ENCODE peak calls at places on chromosomes 4 and X, in five cellular contexts. F, B, Y, H and P are unnamed samples.
A peak's percentile ranks its signal among the peaks of the same experiment; 100 is the strongest.

GRCh38 chr4:18464160-18464559 is 442.6 kb upstream of the LCORL start:
- DNase-seq in F (no peak), B (no peak), Y (no peak), H (no peak), P (no peak)

GRCh38 chrX:104681214-104681613 is 115.2 kb downstream of the IL1RAPL2 start:
- DNase-seq in F (no peak), B (no peak), Y (no peak), H (no peak), P (no peak)

GRCh38 chr4:155807021-155807420 is 48.2 kb downstream of the GUCY1B1 start:
- DNase-seq in F (peak; percentile 66), B (no peak), Y (no peak), H (no peak), P (no peak)

GRCh38 chrX:139890991-139891700 is 41.7 kb downstream of the ATP11C start:
- DNase-seq in F (peak; percentile 55), B (no peak), Y (no peak), H (no peak), P (no peak)

GRCh38 chr4:147340547-147341225 is 140.2 kb upstream of the EDNRA start:
- DNase-seq in F (no peak), B (no peak), Y (peak; percentile 22), H (no peak), P (no peak)

GRCh38 chr4:22514001-22514400 is 1.9 kb downstream of the ADGRA3 start:
- DNase-seq in F (peak; percentile 55), B (no peak), Y (no peak), H (no peak), P (no peak)

GRCh38 chrX:118552501-118552900 is 56.9 kb downstream of the DOCK11 start:
- DNase-seq in F (no peak), B (no peak), Y (no peak), H (no peak), P (no peak)

GRCh38 chr4:116959045-116959444 is 126.3 kb downstream of the TRAM1L1 start:
- DNase-seq in F (no peak), B (no peak), Y (no peak), H (no peak), P (no peak)

GRCh38 chr4:147118523-147118922 is 172.9 kb upstream of the TTC29 start:
- DNase-seq in F (peak; percentile 45), B (no peak), Y (no peak), H (no peak), P (no peak)

GRCh38 chr4:105840426-105841174 is 54.7 kb upstream of the NPNT start:
- DNase-seq in F (no peak), B (no peak), Y (peak; percentile 27), H (no peak), P (no peak)

GRCh38 chr4:4203688-4204400 is 22.9 kb downstream of the OTOP1 start:
- DNase-seq in F (no peak), B (no peak), Y (no peak), H (no peak), P (no peak)

GRCh38 chr4:137156054-137156453 is 376.2 kb downstream of the PCDH18 start:
- DNase-seq in F (peak; percentile 20), B (no peak), Y (no peak), H (no peak), P (no peak)

GRCh38 chr4:120847019-120847582 is 75.4 kb downstream of the PRDM5 start:
- DNase-seq in F (no peak), B (no peak), Y (no peak), H (no peak), P (no peak)

GRCh38 chr4:120842046-120842445 is 80.5 kb downstream of the PRDM5 start:
- DNase-seq in F (peak; percentile 34), B (no peak), Y (no peak), H (no peak), P (no peak)

GRCh38 chr4:120841580-120841979 is 80.9 kb downstream of the PRDM5 start:
- DNase-seq in F (no peak), B (no peak), Y (no peak), H (no peak), P (no peak)

GRCh38 chr4:120844528-120844921 is 78.0 kb downstream of the PRDM5 start:
- DNase-seq in F (no peak), B (no peak), Y (no peak), H (no peak), P (no peak)

DNA sequence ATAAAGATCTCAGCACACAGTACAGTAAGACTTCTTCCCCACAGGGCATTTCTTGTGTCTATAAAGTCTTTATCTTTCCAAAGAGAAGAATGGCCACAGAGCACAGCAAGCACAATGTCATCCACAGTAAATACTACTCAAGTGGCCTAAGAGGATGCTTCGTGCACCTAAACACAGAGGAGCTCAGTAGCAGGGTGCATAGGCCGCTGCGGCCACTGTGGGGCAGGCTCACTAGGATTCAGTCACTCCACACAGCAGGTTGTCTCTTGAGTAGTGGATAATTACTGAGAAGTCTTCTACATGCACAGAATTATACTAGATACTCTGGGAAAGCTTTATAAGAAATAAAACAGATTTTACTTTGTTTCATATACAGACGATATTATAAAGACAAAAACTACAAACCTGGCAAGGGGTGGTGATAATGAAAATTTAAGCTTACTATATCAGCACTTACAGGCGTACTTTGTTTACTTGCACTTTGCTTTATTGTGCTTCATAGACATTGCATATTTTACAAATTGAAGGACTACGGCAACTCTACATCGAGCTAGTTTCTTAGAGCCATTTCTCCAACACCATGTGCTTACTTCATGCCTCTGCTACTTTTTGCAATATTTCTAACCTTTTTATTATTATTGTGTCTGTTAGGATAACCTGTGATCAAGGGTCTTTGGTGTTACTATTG is 78.5 kb downstream of the PRDM5 start:
- DNase-seq in F (no peak), B (no peak), Y (peak; percentile 70), H (no peak), P (no peak)
- TF ChIP-seq CTCF in F (peak; percentile 36), B (peak; percentile 53), Y (peak; percentile 74), H (no peak), P (peak; percentile 53)

DNA sequence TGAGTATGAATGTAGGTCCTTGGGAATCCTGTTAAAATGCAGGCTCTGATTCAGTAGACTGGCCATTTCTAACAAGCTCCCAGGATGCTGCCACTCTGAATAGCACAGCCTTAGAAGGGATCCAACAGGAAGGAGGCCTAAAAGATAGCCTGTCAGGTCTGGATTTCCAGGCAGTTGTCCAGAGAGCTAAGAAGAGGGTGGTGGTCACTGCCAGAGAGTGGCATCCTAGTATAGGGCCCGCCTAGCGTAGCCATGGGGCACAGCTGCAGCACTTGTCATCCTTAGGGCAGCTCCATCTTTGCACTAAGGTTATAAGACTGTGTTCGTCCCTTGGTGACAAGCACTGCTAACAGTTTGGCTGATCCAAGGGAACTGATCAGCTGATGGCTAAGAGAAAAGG is 20.5 kb upstream of the NUP54 start:
- DNase-seq in F (no peak), B (no peak), Y (no peak), H (no peak), P (no peak)
- TF ChIP-seq CTCF in F (no peak), B (no peak), Y (no peak), H (no peak), P (no peak)

GRCh38 chrX:131827935-131828334 is 195.2 kb upstream of the STK26 start:
- DNase-seq in F (no peak), B (no peak), Y (peak; percentile 77), H (no peak), P (no peak)
- TF ChIP-seq CTCF in F (no peak), B (no peak), Y (peak; percentile 44), H (no peak), P (peak; percentile 49)

GRCh38 chrX:110466790-110467189 is 108.1 kb downstream of the RTL9 start:
- DNase-seq in F (no peak), B (no peak), Y (no peak), H (no peak), P (no peak)

GRCh38 chrX:110462957-110463356 is 104.3 kb downstream of the RTL9 start:
- DNase-seq in F (no peak), B (no peak), Y (peak; percentile 21), H (no peak), P (no peak)
- TF ChIP-seq CTCF in F (no peak), B (peak; percentile 12), Y (peak; percentile 33), H (no peak), P (peak; percentile 47)

GRCh38 chrX:14630724-14631123 is 101.4 kb downstream of the GLRA2 start:
- DNase-seq in F (no peak), B (no peak), Y (peak; percentile 16), H (no peak), P (no peak)
- TF ChIP-seq CTCF in F (peak; percentile 13), B (peak; percentile 9), Y (no peak), H (no peak), P (no peak)